ENCODE peak calls at places on chromosomes 5 and 9, in seven cellular contexts. O, S, V, K, Z, A and P are unnamed samples.

GRCh38 chr9:94827584-94828304 is 101.2 kb downstream of the AOPEP start:
- DNase-seq in A (peak; percentile 61), S (no peak), O (no peak), V (no peak), K (no peak), Z (peak; percentile 65), P (no peak)

GRCh38 chr5:148949871-148950863 is 112.7 kb downstream of the SH3TC2 start:
- DNase-seq in O (no peak), A (no peak), K (no peak), Z (peak; percentile 42), V (no peak), S (no peak), P (peak; percentile 65)

GRCh38 chr9:38118862-38119435 is 49.9 kb upstream of the SHB start:
- DNase-seq in V (no peak), A (no peak), S (peak; percentile 18), K (no peak), Z (no peak), O (no peak), P (no peak)

GRCh38 chr5:166722939-166723338 is 1568.5 kb upstream of the WWC1 start:
- DNase-seq in Z (peak; percentile 55), V (no peak), O (no peak), K (no peak), S (no peak), A (peak; percentile 82), P (no peak)

GRCh38 chr9:107176701-107177100 is 106.4 kb upstream of the RAD23B start:
- DNase-seq in A (peak; percentile 93), Z (no peak), S (no peak), K (no peak), O (no peak), V (no peak), P (no peak)

GRCh38 chr5:148840531-148840930 is 14.1 kb downstream of the ADRB2 start:
- DNase-seq in S (no peak), A (no peak), K (no peak), O (no peak), V (no peak), Z (no peak), P (no peak)

GRCh38 chr5:55936100-55936693 is 58.6 kb downstream of the IL6ST start:
- DNase-seq in O (peak; percentile 69), Z (peak; percentile 89), S (peak; percentile 91), V (peak; percentile 6), K (peak; percentile 58), A (peak; percentile 52), P (no peak)

GRCh38 chr9:2359821-2360220 is 261.8 kb upstream of the VLDLR start:
- DNase-seq in O (no peak), K (no peak), S (no peak), Z (no peak), A (no peak), V (peak; percentile 46), P (no peak)

GRCh38 chr5:138605254-138605972 is 30.2 kb upstream of the HSPA9 start:
- DNase-seq in K (no peak), O (no peak), S (no peak), A (no peak), V (no peak), Z (no peak), P (no peak)

GRCh38 chr9:105318729-105319513 is 74.5 kb downstream of the SLC44A1 start:
- DNase-seq in V (peak; percentile 24), K (no peak), O (no peak), Z (no peak), S (no peak), A (no peak), P (no peak)

GRCh38 chr5:81283976-81284375 is 17.4 kb upstream of the ZCCHC9 start:
- DNase-seq in O (no peak), A (no peak), V (no peak), S (no peak), Z (no peak), K (no peak), P (no peak)

GRCh38 chr9:99948896-99949295 is 42.4 kb downstream of the STX17 start:
- DNase-seq in Z (peak; percentile 43), K (no peak), A (no peak), V (peak; percentile 18), O (no peak), S (no peak), P (no peak)

GRCh38 chr9:6739218-6739617 is 18.6 kb upstream of the KDM4C start:
- DNase-seq in V (no peak), S (no peak), O (peak; percentile 13), Z (peak; percentile 20), K (no peak), A (no peak), P (no peak)

GRCh38 chr5:15463231-15463630 is 36.7 kb upstream of the FBXL7 start:
- DNase-seq in O (peak; percentile 15), S (no peak), A (peak; percentile 2), V (no peak), Z (peak; percentile 33), K (no peak), P (no peak)

GRCh38 chr5:138662599-138662998 is 87.4 kb upstream of the HSPA9 start:
- DNase-seq in A (no peak), K (no peak), S (no peak), O (no peak), Z (no peak), V (no peak), P (no peak)

GRCh38 chr9:81822967-81823366 is 105.3 kb upstream of the SPATA31D4 start:
- DNase-seq in S (no peak), K (no peak), O (no peak), V (no peak), Z (no peak), A (no peak), P (no peak)

GRCh38 chr9:89730715-89731114 is 125.9 kb downstream of the GADD45G start:
- DNase-seq in K (no peak), O (no peak), A (no peak), V (peak; percentile 93), Z (no peak), S (no peak), P (no peak)

GRCh38 chr5:179699640-179700298 is 1.0 kb downstream of the CANX start:
- DNase-seq in V (no peak), Z (peak; percentile 25), K (no peak), A (no peak), S (no peak), O (peak; percentile 32), P (no peak)

GRCh38 chr5:127911619-127912018 is 171.9 kb upstream of the SLC12A2 start:
- DNase-seq in A (no peak), V (no peak), O (no peak), K (no peak), S (no peak), Z (no peak), P (no peak)

GRCh38 chr5:15694694-15695093 is 194.7 kb downstream of the FBXL7 start:
- DNase-seq in A (peak; percentile 48), Z (peak; percentile 62), S (no peak), K (no peak), O (peak; percentile 17), V (no peak), P (no peak)

GRCh38 chr5:133947431-133947841 is 21.0 kb downstream of the C5orf15 start:
- DNase-seq in S (peak; percentile 64), A (no peak), Z (peak; percentile 56), V (no peak), K (no peak), O (no peak), P (no peak)

GRCh38 chr5:135263022-135263668 is 135.9 kb downstream of the MACROH2A1 start:
- DNase-seq in S (no peak), K (no peak), O (no peak), Z (no peak), A (no peak), V (no peak), P (no peak)

GRCh38 chr5:156824800-156825199 is 25.3 kb upstream of the PPP1R2B start:
- DNase-seq in Z (peak; percentile 3), V (peak; percentile 37), A (peak; percentile 6), K (no peak), O (peak; percentile 5), S (no peak), P (no peak)

GRCh38 chr5:177362102-177362868 is 4.6 kb downstream of the RGS14 start:
- DNase-seq in Z (no peak), A (no peak), K (peak; percentile 52), O (no peak), S (no peak), V (peak; percentile 58), P (no peak)

GRCh38 chr9:34983209-34983608 is 6.3 kb upstream of the DNAJB5 start:
- DNase-seq in V (no peak), Z (no peak), K (no peak), S (no peak), O (no peak), A (no peak), P (no peak)

GRCh38 chr5:147819371-147819770 is 12.1 kb downstream of the SPINK1 start:
- DNase-seq in S (no peak), Z (no peak), K (no peak), A (no peak), O (no peak), V (no peak), P (no peak)

GRCh38 chr5:176541338-176542134 is 4.3 kb upstream of the RNF44 start:
- DNase-seq in K (no peak), V (no peak), S (peak; percentile 76), A (no peak), O (no peak), Z (peak; percentile 13), P (no peak)

GRCh38 chr9:112144807-112145206 is 30.3 kb downstream of the SUSD1 start:
- DNase-seq in K (no peak), O (no peak), Z (no peak), V (no peak), S (no peak), A (no peak), P (no peak)